ENCODE peak calls at places on chromosomes 16 and 17, in five cellular contexts. Z is AG04450, C is Calu3, P is nephron progenitor cell, W is cardiac muscle cell. J is an unnamed sample.

GRCh38 chr16:3007059-3007956 is 5.4 kb upstream of the CLDN9 start:
- DNase-seq in Z (no peak), C (peak), P (no peak), W (no peak), J (no peak)

GRCh38 chr17:19357351-19358140 is 5.0 kb downstream of the B9D1 start:
- DNase-seq in Z (no peak), C (no peak), P (no peak), W (no peak), J (no peak)

GRCh38 chr16:75496546-75496945 is 1.3 kb upstream of the CHST6 start:
- DNase-seq in Z (no peak), C (no peak), P (no peak), W (no peak), J (no peak)

GRCh38 chr17:47720754-47721533 is 12.1 kb upstream of the TBX21 start:
- DNase-seq in Z (no peak), C (peak), P (no peak), W (no peak), J (no peak)

GRCh38 chr16:84175351-84176081 is 11.3 kb downstream of the TAF1C start:
- DNase-seq in Z (peak), C (peak), P (peak), W (peak), J (peak)

GRCh38 chr17:7885357-7886226 is 3.0 kb upstream of the CHD3 start:
- DNase-seq in Z (no peak), C (peak), P (peak), W (peak), J (peak)

GRCh38 chr17:39591958-39592954 is 15.5 kb downstream of the NEUROD2 start:
- DNase-seq in Z (no peak), C (peak), P (peak), W (peak), J (peak)

GRCh38 chr17:17765359-17765758 is 71.4 kb downstream of the SREBF1 start:
- DNase-seq in Z (no peak), C (no peak), P (no peak), W (no peak), J (no peak)

GRCh38 chr16:81313731-81314602 is 795 bp upstream of the GAN start:
- DNase-seq in Z (no peak), C (no peak), P (peak), W (no peak), J (no peak)

GRCh38 chr17:8153957-8154607 is 1.9 kb upstream of the PER1 start:
- DNase-seq in Z (peak), C (peak), P (peak), W (peak), J (peak)

GRCh38 chr17:43431741-43432523 is 33.1 kb downstream of the ARL4D start:
- DNase-seq in Z (no peak), C (no peak), P (no peak), W (no peak), J (no peak)

GRCh38 chr16:53055603-53056527 is 1.1 kb downstream of the CHD9 start:
- DNase-seq in Z (peak), C (peak), P (no peak), W (peak), J (no peak)

GRCh38 chr17:67421869-67422273 is 44.8 kb downstream of the PITPNC1 start:
- DNase-seq in Z (peak), C (peak), P (no peak), W (no peak), J (no peak)

GRCh38 chr16:951660-952301 is 19.0 kb downstream of the LMF1 start:
- DNase-seq in Z (no peak), C (no peak), P (no peak), W (no peak), J (no peak)

GRCh38 chr16:19911204-19911603 is 26.6 kb upstream of the GPRC5B start:
- DNase-seq in Z (no peak), C (no peak), P (no peak), W (no peak), J (no peak)

GRCh38 chr16:15899538-15900100 is 11.2 kb upstream of the CEP20 start:
- DNase-seq in Z (peak), C (peak), P (no peak), W (no peak), J (no peak)

GRCh38 chr16:80824623-80825364 is 20.4 kb upstream of the CDYL2 start:
- DNase-seq in Z (peak), C (peak), P (peak), W (peak), J (peak)

GRCh38 chr17:40284085-40284713 is 3.5 kb upstream of the CDC6 start:
- DNase-seq in Z (no peak), C (peak), P (no peak), W (no peak), J (no peak)

GRCh38 chr17:48068491-48068961 is 20.4 kb downstream of the NFE2L1 start:
- DNase-seq in Z (no peak), C (peak), P (no peak), W (no peak), J (no peak)

GRCh38 chr17:41762841-41763240 is 23.7 kb downstream of the JUP start:
- DNase-seq in Z (no peak), C (no peak), P (no peak), W (no peak), J (no peak)

GRCh38 chr16:19153876-19154275 is 14.2 kb upstream of the SYT17 start:
- DNase-seq in Z (no peak), C (peak), P (no peak), W (no peak), J (no peak)

GRCh38 chr17:27980035-27980434 is 62.4 kb upstream of the NLK start:
- DNase-seq in Z (peak), C (no peak), P (no peak), W (no peak), J (no peak)

GRCh38 chr17:21019976-21020575 is 22.7 kb downstream of the USP22 start:
- DNase-seq in Z (no peak), C (peak), P (no peak), W (no peak), J (no peak)

GRCh38 chr17:67335245-67335835 is 31.0 kb downstream of the PSMD12 start:
- DNase-seq in Z (no peak), C (no peak), P (no peak), W (no peak), J (no peak)

GRCh38 chr16:58515871-58516767 is 802 bp downstream of the SETD6 start:
- DNase-seq in Z (no peak), C (peak), P (peak), W (peak), J (no peak)

GRCh38 chr16:5523794-5524193 is 426.2 kb upstream of the EEF2KMT start:
- DNase-seq in Z (no peak), C (no peak), P (peak), W (no peak), J (no peak)

GRCh38 chr17:65618516-65618915 is 57.1 kb upstream of the AXIN2 start:
- DNase-seq in Z (no peak), C (no peak), P (no peak), W (no peak), J (no peak)

DNA sequence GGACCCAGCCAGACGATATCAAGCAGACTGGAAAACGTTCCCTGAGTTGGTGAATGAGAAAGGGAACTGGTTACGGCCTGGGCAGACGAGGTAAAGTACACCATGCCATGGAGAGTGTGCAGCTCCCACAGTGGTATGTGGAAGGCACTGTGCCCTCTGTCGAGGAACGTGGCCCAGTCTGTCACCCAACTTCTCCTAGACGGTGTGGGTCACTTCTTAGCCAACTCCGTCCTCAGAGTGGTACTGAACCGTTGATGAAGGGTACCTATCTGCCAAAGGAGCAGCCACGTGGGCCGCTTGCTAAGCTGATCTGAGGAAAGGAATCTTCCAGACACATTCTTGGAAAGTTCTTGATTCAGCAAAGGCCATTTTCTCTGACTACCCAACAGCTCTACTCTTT is 56.0 kb upstream of the AXIN2 start:
- DNase-seq in Z (no peak), C (no peak), P (no peak), W (no peak), J (no peak)
- TF ChIP-seq CTCF in Z (no peak), C (no peak), P (no peak), W (no peak), J (no peak)

DNA sequence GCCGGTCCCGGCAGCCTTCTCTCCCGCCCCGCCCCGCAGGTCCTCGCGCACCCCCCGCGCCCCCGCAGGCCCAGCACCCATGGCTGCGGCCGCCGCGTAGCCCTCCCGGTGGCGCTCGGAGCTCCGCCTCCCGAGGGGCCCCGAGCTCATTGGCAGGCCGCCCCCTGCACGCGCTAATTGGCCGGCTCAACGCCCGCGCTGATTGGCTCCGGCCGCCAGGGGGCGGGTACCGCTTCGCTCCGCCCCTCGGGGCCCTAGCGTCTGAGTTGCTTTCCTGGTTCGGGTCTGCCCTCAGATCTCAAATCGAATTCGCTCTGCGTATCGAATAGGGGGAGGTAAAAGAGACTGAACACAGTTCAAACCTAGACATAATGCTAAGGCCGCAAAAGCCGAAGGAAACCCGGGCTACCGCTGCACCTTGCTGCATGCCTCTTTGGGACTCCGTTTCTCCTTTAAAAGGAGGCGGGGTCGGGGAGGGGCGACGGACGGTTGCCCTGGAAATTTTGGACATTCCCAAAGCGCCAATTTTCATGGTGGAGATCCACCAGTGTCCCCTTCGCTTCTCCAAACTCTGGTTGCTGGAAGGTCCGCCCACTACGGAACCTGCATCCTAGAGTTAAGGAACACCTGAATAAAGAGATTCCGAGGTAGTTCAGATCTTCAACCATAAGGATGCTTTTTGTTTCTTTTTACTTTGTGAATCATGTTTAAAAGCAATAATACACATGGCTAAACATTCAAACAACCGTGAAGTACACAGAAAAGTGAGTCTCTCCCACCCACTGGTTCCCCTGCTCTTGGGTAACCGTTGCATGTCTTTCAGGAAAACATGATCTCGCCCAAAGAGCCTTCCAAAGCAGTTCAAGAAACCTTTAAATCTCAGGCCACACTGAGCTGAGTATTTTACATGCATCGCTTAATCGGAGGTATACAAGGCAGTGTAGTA is at the start of gene DEXI:
- DNase-seq in Z (peak), C (peak), P (peak), W (peak), J (peak)
- TF ChIP-seq CTCF in Z (no peak), C (peak), P (no peak), W (no peak), J (no peak)

GRCh38 chr16:10312784-10313724 is 72.8 kb upstream of the ATF7IP2 start:
- DNase-seq in Z (no peak), C (peak), P (no peak), W (no peak), J (no peak)

GRCh38 chr16:10317425-10318001 is 68.3 kb upstream of the ATF7IP2 start:
- DNase-seq in Z (no peak), C (no peak), P (no peak), W (no peak), J (no peak)

GRCh38 chr16:10314317-10314716 is 71.5 kb upstream of the ATF7IP2 start:
- DNase-seq in Z (no peak), C (no peak), P (no peak), W (no peak), J (no peak)

GRCh38 chr16:10312023-10312422 is 73.8 kb upstream of the ATF7IP2 start:
- DNase-seq in Z (no peak), C (no peak), P (no peak), W (no peak), J (no peak)

DNA sequence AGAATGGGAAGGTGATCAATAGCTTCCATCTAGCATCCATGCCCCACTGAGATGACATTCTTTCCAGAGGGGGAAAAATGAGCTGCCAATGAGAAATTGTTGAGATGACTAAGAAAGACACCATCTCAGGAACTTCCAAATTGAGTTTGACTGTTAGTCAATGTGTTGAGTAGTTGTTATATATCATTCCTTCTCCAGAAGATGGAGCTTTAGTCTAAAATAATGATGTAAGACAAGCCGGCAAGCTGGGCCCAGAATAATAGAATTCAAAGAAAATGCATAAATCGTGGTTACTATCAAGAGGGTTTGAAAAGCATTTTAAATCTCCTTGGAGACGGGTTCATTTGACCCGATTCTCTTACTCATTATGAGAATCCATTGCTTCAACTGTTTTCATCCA is 71.0 kb upstream of the ATF7IP2 start:
- DNase-seq in Z (no peak), C (no peak), P (no peak), W (no peak), J (no peak)
- TF ChIP-seq CTCF in Z (no peak), C (no peak), P (no peak), W (no peak), J (no peak)

DNA sequence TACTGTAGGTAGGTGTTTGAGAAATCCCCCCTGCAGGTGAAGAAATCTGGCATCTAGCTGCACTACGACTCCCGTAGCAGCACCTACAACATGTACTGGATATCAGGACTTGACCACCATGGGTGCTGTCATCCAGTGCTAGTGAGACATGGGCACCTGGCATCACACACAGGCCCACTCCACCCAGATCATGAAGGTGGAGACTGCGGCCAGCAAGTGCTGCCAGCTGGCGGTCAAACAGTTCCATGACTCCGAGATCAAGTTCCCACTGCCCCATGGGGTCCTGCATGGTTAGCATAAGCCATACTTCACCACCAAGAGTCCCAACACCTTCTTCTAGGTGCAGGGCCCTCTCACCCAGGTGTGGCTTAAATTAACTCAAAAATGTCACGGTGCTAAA is 213.0 kb upstream of the C17orf78 start:
- DNase-seq in Z (no peak), C (no peak), P (no peak), W (no peak), J (no peak)
- TF ChIP-seq CTCF in Z (no peak), C (no peak), P (no peak), W (no peak), J (no peak)

J was measured in neural crest cell.